ENCODE peak calls at places on chromosome 19, in nine cellular contexts. P is RWPE1; D is stimulated activated CD4-positive, alpha-beta T cell treated with anti-CD3 and anti-CD28 coated beads, Interleukin-12 subunit alpha, Interleukin-12 subunit beta, amount 100 ng/mL, for 48 hours; J is NCI-H1105; U is NCI-H1092 treated with DMSO at 0.1 percent for 48 hours; Z is ELR; L is left ventricle myocardium inferior; R is AG10803; M is DMS53. O is an unnamed sample.

GRCh38 chr19:5298502-5298901 is 42.1 kb downstream of the PTPRS start:
- DNase-seq in P (peak), D (no peak), J (no peak), U (no peak), Z (no peak), L (no peak), R (no peak), M (no peak), O (no peak)

GRCh38 chr19:10388957-10389356 is 8.6 kb upstream of the TYK2 start:
- DNase-seq in P (peak), D (peak), J (peak), U (peak), Z (peak), L (peak), R (peak), M (peak), O (peak)

GRCh38 chr19:38395381-38396127 is 7.1 kb downstream of the SPRED3 start:
- DNase-seq in P (no peak), D (peak), J (no peak), U (no peak), Z (no peak), L (no peak), R (no peak), M (no peak), O (no peak)

GRCh38 chr19:30564551-30565011 is 192.4 kb downstream of the ZNF536 start:
- DNase-seq in P (no peak), D (no peak), J (no peak), U (no peak), Z (no peak), L (no peak), R (no peak), M (no peak), O (no peak)

GRCh38 chr19:12872941-12873890 is 8.0 kb downstream of the DNASE2 start:
- DNase-seq in P (peak), D (peak), J (no peak), U (no peak), Z (peak), L (no peak), R (peak), M (peak), O (no peak)

GRCh38 chr19:16659464-16659831 is 496 bp downstream of the SMIM7 start:
- DNase-seq in P (no peak), D (no peak), J (no peak), U (no peak), Z (no peak), L (no peak), R (no peak), M (no peak), O (no peak)

GRCh38 chr19:56554272-56554869 is 12.9 kb upstream of the ZNF470 start:
- DNase-seq in P (no peak), D (no peak), J (no peak), U (no peak), Z (no peak), L (no peak), R (no peak), M (no peak), O (no peak)

GRCh38 chr19:16564842-16565241 is 7.4 kb downstream of the SLC35E1 start:
- DNase-seq in P (no peak), D (no peak), J (no peak), U (no peak), Z (no peak), L (no peak), R (no peak), M (peak), O (no peak)

GRCh38 chr19:47093841-47094240 is 19.7 kb downstream of the ZC3H4 start:
- DNase-seq in P (no peak), D (no peak), J (no peak), U (no peak), Z (no peak), L (no peak), R (no peak), M (no peak), O (no peak)

GRCh38 chr19:11612816-11613511 is 15.7 kb downstream of the ZNF627 start:
- DNase-seq in P (no peak), D (no peak), J (no peak), U (no peak), Z (peak), L (no peak), R (no peak), M (peak), O (no peak)

GRCh38 chr19:4108767-4109625 is 14.9 kb downstream of the MAP2K2 start:
- DNase-seq in P (no peak), D (no peak), J (no peak), U (no peak), Z (no peak), L (no peak), R (no peak), M (no peak), O (no peak)

GRCh38 chr19:49335071-49335783 is at the start of gene CD37:
- DNase-seq in P (no peak), D (peak), J (no peak), U (no peak), Z (no peak), L (no peak), R (no peak), M (no peak), O (no peak)

GRCh38 chr19:35236638-35237400 is 8.3 kb upstream of the FAM187B start:
- DNase-seq in P (no peak), D (no peak), J (no peak), U (no peak), Z (no peak), L (no peak), R (no peak), M (peak), O (no peak)

GRCh38 chr19:31415322-31415721 is 66.1 kb upstream of the TSHZ3 start:
- DNase-seq in P (no peak), D (no peak), J (no peak), U (no peak), Z (no peak), L (no peak), R (no peak), M (no peak), O (no peak)

GRCh38 chr19:16355293-16356043 is 30.8 kb downstream of the KLF2 start:
- DNase-seq in P (no peak), D (no peak), J (no peak), U (no peak), Z (no peak), L (peak), R (no peak), M (no peak), O (no peak)

GRCh38 chr19:33809960-33810359 is 13.3 kb downstream of the KCTD15 start:
- DNase-seq in P (no peak), D (no peak), J (no peak), U (no peak), Z (peak), L (no peak), R (no peak), M (no peak), O (no peak)

GRCh38 chr19:34217952-34218817 is 36.2 kb upstream of the GARRE1 start:
- DNase-seq in P (peak), D (peak), J (peak), U (peak), Z (peak), L (no peak), R (peak), M (peak), O (peak)

GRCh38 chr19:3062165-3063105 is at the start of gene TLE5:
- DNase-seq in P (peak), D (peak), J (peak), U (peak), Z (peak), L (peak), R (peak), M (peak), O (no peak)

GRCh38 chr19:14164088-14164487 is 27.7 kb upstream of the ASF1B start:
- DNase-seq in P (no peak), D (no peak), J (no peak), U (no peak), Z (no peak), L (no peak), R (no peak), M (no peak), O (no peak)

GRCh38 chr19:55441692-55442321 is 1.3 kb downstream of the SHISA7 start:
- DNase-seq in P (no peak), D (no peak), J (peak), U (no peak), Z (no peak), L (no peak), R (no peak), M (peak), O (no peak)

GRCh38 chr19:58334691-58335249 is 8.0 kb downstream of the ZSCAN22 start:
- DNase-seq in P (no peak), D (no peak), J (no peak), U (no peak), Z (no peak), L (no peak), R (no peak), M (no peak), O (no peak)

GRCh38 chr19:14616310-14616870 is 33.5 kb downstream of the CLEC17A start:
- DNase-seq in P (no peak), D (no peak), J (no peak), U (no peak), Z (no peak), L (no peak), R (no peak), M (no peak), O (no peak)

GRCh38 chr19:3868770-3869456 is at the start of gene ZFR2:
- DNase-seq in P (no peak), D (peak), J (no peak), U (no peak), Z (peak), L (no peak), R (no peak), M (no peak), O (no peak)

GRCh38 chr19:1171755-1172352 is 2.2 kb downstream of the SBNO2 start:
- DNase-seq in P (no peak), D (no peak), J (no peak), U (no peak), Z (no peak), L (no peak), R (no peak), M (no peak), O (no peak)

GRCh38 chr19:7657047-7657779 is 11.6 kb upstream of the RETN start:
- DNase-seq in P (no peak), D (no peak), J (no peak), U (no peak), Z (no peak), L (no peak), R (peak), M (no peak), O (no peak)

GRCh38 chr19:16942583-16942982 is 53.8 kb downstream of the F2RL3 start:
- DNase-seq in P (no peak), D (no peak), J (no peak), U (no peak), Z (no peak), L (no peak), R (no peak), M (peak), O (no peak)

GRCh38 chr19:33508941-33509614 is 12.5 kb downstream of the PEPD start:
- DNase-seq in P (no peak), D (no peak), J (no peak), U (no peak), Z (peak), L (no peak), R (peak), M (no peak), O (no peak)

GRCh38 chr19:12628040-12629022 is 17.6 kb downstream of the ZNF791 start:
- DNase-seq in P (no peak), D (no peak), J (no peak), U (no peak), Z (no peak), L (no peak), R (no peak), M (peak), O (no peak)

GRCh38 chr19:49573009-49573408 is 7.3 kb downstream of the NOSIP start:
- DNase-seq in P (no peak), D (no peak), J (no peak), U (no peak), Z (no peak), L (no peak), R (no peak), M (no peak), O (no peak)

O was measured in DMS 273 treated with DMSO at 0.1 percent for 48 hours.